ENCODE peak calls at places on chromosomes 7 and 10, in six cellular contexts. G is A549; I is CD4-positive, CD25-positive, alpha-beta regulatory T cell; V is psoas muscle; F is SJCRH30; S is CD8-positive, alpha-beta T cell. N is an unnamed sample.

GRCh38 chr10:103709341-103709920 is 145.9 kb downstream of the SH3PXD2A start:
- DNase-seq in G (no peak), I (no peak), V (no peak), F (peak), S (no peak), N (no peak)

GRCh38 chr10:96400465-96400864 is 41.7 kb upstream of the OPALIN start:
- DNase-seq in G (no peak), I (no peak), V (no peak), F (no peak), S (no peak), N (no peak)

GRCh38 chr10:96830511-96831199 is 1.4 kb upstream of the LCOR start:
- DNase-seq in G (peak), I (peak), V (no peak), F (no peak), S (peak), N (peak)

GRCh38 chr10:71962915-71963314 is 1.3 kb upstream of the CHST3 start:
- DNase-seq in G (no peak), I (no peak), V (no peak), F (no peak), S (no peak), N (no peak)

GRCh38 chr7:110841840-110842579 is 248.9 kb upstream of the LRRN3 start:
- DNase-seq in G (no peak), I (no peak), V (no peak), F (no peak), S (no peak), N (no peak)

GRCh38 chr10:132708441-132708840 is 77.5 kb downstream of the NKX6-2 start:
- DNase-seq in G (no peak), I (no peak), V (peak), F (no peak), S (no peak), N (no peak)

GRCh38 chr10:50362547-50363125 is 111.3 kb upstream of the ASAH2 start:
- DNase-seq in G (peak), I (no peak), V (no peak), F (no peak), S (no peak), N (no peak)

GRCh38 chr10:97843296-97843671 is 6.4 kb upstream of the GOLGA7B start:
- DNase-seq in G (peak), I (no peak), V (no peak), F (peak), S (no peak), N (peak)

GRCh38 chr10:88318803-88319202 is 264.3 kb downstream of the RNLS start:
- DNase-seq in G (peak), I (no peak), V (no peak), F (no peak), S (no peak), N (peak)

GRCh38 chr10:49781247-49781646 is 19.1 kb upstream of the OGDHL start:
- DNase-seq in G (no peak), I (no peak), V (no peak), F (no peak), S (no peak), N (no peak)

GRCh38 chr10:24435374-24435773 is 226.4 kb downstream of the KIAA1217 start:
- DNase-seq in G (no peak), I (no peak), V (no peak), F (no peak), S (no peak), N (no peak)

GRCh38 chr7:157985636-157986035 is 602.0 kb downstream of the PTPRN2 start:
- DNase-seq in G (no peak), I (no peak), V (peak), F (no peak), S (no peak), N (no peak)

GRCh38 chr7:37921340-37921805 is 933 bp downstream of the EPDR1 start:
- DNase-seq in G (peak), I (no peak), V (peak), F (peak), S (peak), N (peak)

GRCh38 chr7:116560021-116560970 is 35.5 kb downstream of the CAV1 start:
- DNase-seq in G (no peak), I (no peak), V (no peak), F (peak), S (no peak), N (no peak)

GRCh38 chr10:128128582-128128981 is 2.4 kb upstream of the MKI67 start:
- DNase-seq in G (no peak), I (no peak), V (no peak), F (no peak), S (no peak), N (no peak)

GRCh38 chr10:48453451-48454301 is 147.2 kb downstream of the MAPK8 start:
- DNase-seq in G (no peak), I (no peak), V (no peak), F (no peak), S (peak), N (no peak)

GRCh38 chr7:157553256-157553655 is 216.5 kb downstream of the DNAJB6 start:
- DNase-seq in G (no peak), I (no peak), V (no peak), F (no peak), S (no peak), N (no peak)

GRCh38 chr7:102933763-102934162 is 21.0 kb downstream of the LRRC17 start:
- DNase-seq in G (no peak), I (no peak), V (no peak), F (no peak), S (no peak), N (no peak)

GRCh38 chr7:122532406-122533269 is 166.3 kb downstream of the RNF133 start:
- DNase-seq in G (no peak), I (no peak), V (no peak), F (no peak), S (no peak), N (no peak)

GRCh38 chr7:28956608-28957063 is 1.5 kb downstream of the TRIL start:
- DNase-seq in G (peak), I (no peak), V (peak), F (peak), S (peak), N (peak)

GRCh38 chr7:90597527-90597871 is 1.4 kb downstream of the CDK14 start:
- DNase-seq in G (no peak), I (no peak), V (no peak), F (no peak), S (no peak), N (no peak)

GRCh38 chr10:106929291-106929925 is 235.1 kb downstream of the SORCS1 start:
- DNase-seq in G (no peak), I (no peak), V (no peak), F (no peak), S (no peak), N (no peak)

GRCh38 chr10:73609116-73609515 is 18.0 kb upstream of the USP54 start:
- DNase-seq in G (no peak), I (no peak), V (no peak), F (no peak), S (no peak), N (no peak)

GRCh38 chr10:89503151-89503550 is 32.2 kb downstream of the SLC16A12 start:
- DNase-seq in G (no peak), I (no peak), V (no peak), F (no peak), S (no peak), N (no peak)

GRCh38 chr7:25289522-25289921 is 61.2 kb upstream of the NPVF start:
- DNase-seq in G (no peak), I (no peak), V (no peak), F (no peak), S (no peak), N (no peak)

GRCh38 chr10:52239771-52240170 is 74.3 kb upstream of the DKK1 start:
- DNase-seq in G (no peak), I (no peak), V (no peak), F (no peak), S (no peak), N (no peak)

GRCh38 chr10:130140425-130140824 is 4.2 kb downstream of the GLRX3 start:
- DNase-seq in G (no peak), I (no peak), V (no peak), F (no peak), S (no peak), N (no peak)

GRCh38 chr10:130141038-130141437 is 4.8 kb downstream of the GLRX3 start:
- DNase-seq in G (no peak), I (no peak), V (no peak), F (no peak), S (no peak), N (no peak)

GRCh38 chr10:130141878-130142277 is 5.7 kb downstream of the GLRX3 start:
- DNase-seq in G (no peak), I (no peak), V (no peak), F (no peak), S (no peak), N (no peak)

GRCh38 chr10:130138479-130138866 is 2.3 kb downstream of the GLRX3 start:
- DNase-seq in G (peak), I (no peak), V (no peak), F (no peak), S (no peak), N (peak)

DNA sequence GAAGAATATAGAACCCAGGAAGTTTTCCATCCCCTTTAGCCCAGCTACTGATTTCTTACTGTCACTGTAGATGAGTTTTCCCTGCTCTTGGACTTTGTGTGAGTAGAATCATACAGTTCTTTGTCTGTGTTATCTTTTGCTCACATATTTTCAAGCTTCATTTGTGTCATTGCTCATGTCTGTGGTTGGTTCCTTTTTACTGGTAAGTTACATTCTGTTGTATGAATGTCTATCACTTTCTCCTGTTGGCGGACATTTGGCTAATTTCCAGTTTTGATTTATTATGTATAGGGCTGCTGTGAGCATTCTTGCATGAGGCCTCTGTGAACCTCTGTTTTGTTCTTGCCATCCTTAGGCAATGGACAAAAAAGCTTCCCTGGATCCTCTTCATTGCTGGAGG is 5.3 kb downstream of the GLRX3 start:
- DNase-seq in G (no peak), I (no peak), V (no peak), F (no peak), S (no peak), N (no peak)
- H3K27ac ChIP-seq in G (no peak), I (peak), V (no peak), F (no peak), S (no peak), N (no peak)

DNA sequence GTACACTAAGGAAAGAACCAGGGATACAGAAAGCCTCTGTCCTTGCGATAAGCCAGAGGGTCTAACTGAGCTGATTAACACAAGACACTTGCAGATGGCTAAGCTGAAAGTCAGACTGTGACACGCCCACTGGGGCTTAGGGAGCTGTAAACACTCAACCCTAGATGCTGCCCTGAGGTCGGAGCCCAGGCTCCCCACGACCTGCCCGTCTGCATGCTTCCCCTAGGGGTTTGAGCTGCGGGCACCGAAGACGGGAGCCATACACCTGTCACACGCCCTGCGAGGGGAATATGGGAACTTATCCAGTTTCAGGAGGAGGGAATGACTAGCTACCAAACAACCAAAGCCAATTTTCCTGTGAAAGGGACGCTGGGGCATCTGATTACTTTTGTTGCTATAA is 96.0 kb downstream of the HTR5A start:
- DNase-seq in G (no peak), I (no peak), V (no peak), F (peak), S (no peak), N (no peak)
- H3K27ac ChIP-seq in G (no peak), I (no peak), V (peak), F (no peak), S (no peak), N (no peak)

GRCh38 chr10:92849234-92849525 is 860 bp downstream of the EXOC6 start:
- DNase-seq in G (no peak), I (no peak), V (no peak), F (no peak), S (no peak), N (peak)

GRCh38 chr10:92847185-92847864 is 995 bp upstream of the EXOC6 start:
- DNase-seq in G (no peak), I (no peak), V (no peak), F (peak), S (no peak), N (peak)

GRCh38 chr10:92849576-92850090 is 1.3 kb downstream of the EXOC6 start:
- DNase-seq in G (no peak), I (no peak), V (no peak), F (no peak), S (no peak), N (no peak)

GRCh38 chr10:92848037-92848440 is 281 bp upstream of the EXOC6 start:
- DNase-seq in G (no peak), I (no peak), V (no peak), F (no peak), S (no peak), N (no peak)

GRCh38 chr10:92848441-92849233 is at the start of gene EXOC6:
- DNase-seq in G (peak), I (peak), V (peak), F (peak), S (peak), N (peak)
- H3K27ac ChIP-seq in G (peak), I (peak), V (peak), F (peak), S (peak), N (peak)

DNA sequence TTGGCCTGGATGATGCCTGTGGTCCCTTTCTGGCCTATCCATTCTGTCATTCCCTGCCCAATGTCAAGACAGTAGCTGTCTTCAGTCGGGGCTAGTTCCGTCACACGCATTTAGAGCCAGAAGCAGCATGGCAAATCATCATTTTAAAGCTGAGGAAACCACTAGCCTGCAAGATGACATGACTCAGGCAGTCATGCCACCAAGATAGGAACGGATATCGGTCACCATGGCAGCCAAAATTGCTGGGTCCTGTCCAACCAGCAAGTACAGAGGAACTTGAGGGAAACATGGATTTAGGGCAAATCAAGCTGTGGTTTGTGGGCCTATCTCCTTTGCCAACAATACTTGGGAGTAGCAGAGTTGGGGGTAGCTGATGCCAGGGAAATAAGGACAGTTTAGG is 64.6 kb upstream of the MRLN start:
- DNase-seq in G (no peak), I (no peak), V (peak), F (no peak), S (no peak), N (no peak)
- H3K27ac ChIP-seq in G (no peak), I (no peak), V (no peak), F (no peak), S (no peak), N (no peak)

GRCh38 chr10:61642073-61642637 is 20.6 kb upstream of the CABCOCO1 start:
- DNase-seq in G (no peak), I (no peak), V (no peak), F (no peak), S (no peak), N (no peak)
- H3K27ac ChIP-seq in G (no peak), I (no peak), V (no peak), F (no peak), S (no peak), N (no peak)

GRCh38 chr7:128031901-128032604 is 816 bp upstream of the LRRC4 start:
- DNase-seq in G (no peak), I (peak), V (peak), F (peak), S (peak), N (peak)
- H3K27ac ChIP-seq in G (no peak), I (no peak), V (no peak), F (peak), S (no peak), N (no peak)

N was measured in small intestine.